ENCODE peak calls at places on chromosomes 4 and X, in nine cellular contexts. S, I, N, O, W, A, Z, L and B are unnamed samples.

GRCh38 chr4:24477919-24478318 is 106.4 kb downstream of the DHX15 start:
- DNase-seq in N (no peak), L (no peak), W (peak; percentile 19), A (no peak), Z (no peak), O (no peak), I (peak; percentile 21), S (peak; percentile 89), B (peak; percentile 70)

GRCh38 chrX:141220342-141221008 is 21.8 kb downstream of the SPANXC start:
- DNase-seq in I (peak; percentile 4), Z (no peak), S (peak; percentile 46), A (no peak), N (no peak), W (no peak), L (no peak), O (no peak), B (peak; percentile 36)

GRCh38 chrX:134604701-134605271 is 53.5 kb downstream of the PLAC1 start:
- DNase-seq in S (peak; percentile 73), W (no peak), N (no peak), Z (no peak), O (no peak), L (peak; percentile 82), A (no peak), I (no peak), B (peak; percentile 32)

GRCh38 chrX:39854772-39855747 is 242.7 kb downstream of the BCOR start:
- DNase-seq in S (no peak), A (no peak), W (no peak), N (peak; percentile 73), L (peak; percentile 9), I (no peak), O (no peak), Z (peak; percentile 8), B (no peak)

GRCh38 chrX:10620121-10620699 is at the start of gene MID1:
- DNase-seq in L (peak; percentile 69), Z (no peak), A (peak; percentile 80), W (peak; percentile 77), I (peak; percentile 34), O (peak; percentile 76), S (peak; percentile 85), N (no peak), B (peak; percentile 62)

GRCh38 chrX:46814966-46815365 is 21.9 kb upstream of the RP2 start:
- DNase-seq in L (no peak), O (no peak), A (no peak), W (no peak), Z (no peak), I (no peak), N (no peak), S (no peak), B (no peak)

GRCh38 chr4:80189956-80190671 is 7.2 kb upstream of the PRDM8 start:
- DNase-seq in S (no peak), A (no peak), L (no peak), O (no peak), I (no peak), N (no peak), W (peak; percentile 33), Z (no peak), B (no peak)

GRCh38 chrX:84224741-84225140 is 36.7 kb upstream of the RPS6KA6 start:
- DNase-seq in W (no peak), S (no peak), O (no peak), I (no peak), A (no peak), Z (no peak), N (no peak), L (no peak), B (no peak)

GRCh38 chr4:17941731-17942130 is 79.8 kb downstream of the LCORL start:
- DNase-seq in S (no peak), Z (no peak), A (no peak), W (no peak), N (no peak), O (no peak), L (no peak), I (no peak), B (no peak)

GRCh38 chr4:127479031-127479622 is 153.6 kb upstream of the INTU start:
- DNase-seq in A (no peak), Z (no peak), O (no peak), L (peak; percentile 15), I (peak; percentile 8), W (peak; percentile 18), N (no peak), S (peak; percentile 49), B (peak; percentile 17)

GRCh38 chrX:25198891-25199290 is 183.1 kb upstream of the ARX start:
- DNase-seq in A (no peak), N (no peak), Z (no peak), I (no peak), O (no peak), L (no peak), W (no peak), S (no peak), B (no peak)

GRCh38 chr4:41613782-41614181 is 75.8 kb downstream of the LIMCH1 start:
- DNase-seq in I (no peak), L (no peak), O (no peak), Z (no peak), A (no peak), W (no peak), S (no peak), N (no peak), B (no peak)

GRCh38 chr4:8905773-8906667 is 34.4 kb upstream of the HMX1 start:
- DNase-seq in L (no peak), A (peak; percentile 38), I (no peak), O (no peak), Z (no peak), S (no peak), N (no peak), W (no peak), B (no peak)

GRCh38 chrX:39473812-39474211 is 623.9 kb downstream of the BCOR start:
- DNase-seq in A (no peak), L (no peak), O (no peak), N (no peak), I (no peak), Z (no peak), W (no peak), S (no peak), B (no peak)

GRCh38 chrX:54785901-54786300 is 12.2 kb downstream of the ITIH6 start:
- DNase-seq in N (no peak), Z (no peak), A (no peak), S (peak; percentile 26), W (peak; percentile 11), L (no peak), I (no peak), O (no peak), B (no peak)

GRCh38 chr4:87574996-87575395 is 33.3 kb upstream of the DSPP start:
- DNase-seq in N (no peak), W (no peak), O (no peak), A (no peak), L (no peak), S (peak; percentile 65), Z (no peak), I (no peak), B (no peak)